ENCODE peak calls at places on chromosome X, in four cellular contexts. One of them, this sample, is unnamed.

GRCh38 chrX:150162141-150162540 is 201.0 kb upstream of the MAMLD1 start:
- DNase-seq in SJSA1: no peak
- DNase-seq in left ventricle myocardium inferior: no peak
- DNase-seq in mammary epithelial cell: peak; percentile 32
- DNase-seq in this sample: no peak

GRCh38 chrX:115134366-115134765 is 54.8 kb upstream of the RBMXL3 start:
- DNase-seq in SJSA1: no peak
- DNase-seq in left ventricle myocardium inferior: no peak
- DNase-seq in mammary epithelial cell: no peak
- DNase-seq in this sample: no peak

GRCh38 chrX:64571011-64571410 is 175.8 kb upstream of the MTMR8 start:
- DNase-seq in SJSA1: no peak
- DNase-seq in left ventricle myocardium inferior: no peak
- DNase-seq in mammary epithelial cell: no peak
- DNase-seq in this sample: no peak

GRCh38 chrX:151396042-151396826 is 772 bp upstream of the VMA21 start:
- DNase-seq in SJSA1: peak; percentile 6
- DNase-seq in left ventricle myocardium inferior: peak; percentile 16
- DNase-seq in mammary epithelial cell: no peak
- DNase-seq in this sample: peak; percentile 52

GRCh38 chrX:150849996-150850720 is 48.3 kb downstream of the CD99L2 start:
- DNase-seq in SJSA1: no peak
- DNase-seq in left ventricle myocardium inferior: no peak
- DNase-seq in mammary epithelial cell: peak; percentile 33
- DNase-seq in this sample: no peak

GRCh38 chrX:133654801-133655200 is 239.5 kb upstream of the GPC4 start:
- DNase-seq in SJSA1: no peak
- DNase-seq in left ventricle myocardium inferior: no peak
- DNase-seq in mammary epithelial cell: peak; percentile 62
- DNase-seq in this sample: no peak

GRCh38 chrX:884091-884490 is 253.5 kb downstream of the SHOX start:
- DNase-seq in SJSA1: no peak
- DNase-seq in left ventricle myocardium inferior: no peak
- DNase-seq in mammary epithelial cell: no peak
- DNase-seq in this sample: no peak

GRCh38 chrX:46574337-46574940 is 874 bp downstream of the CHST7 start:
- DNase-seq in SJSA1: peak; percentile 37
- DNase-seq in left ventricle myocardium inferior: no peak
- DNase-seq in mammary epithelial cell: peak; percentile 34
- DNase-seq in this sample: no peak

GRCh38 chrX:16869393-16870094 is 618 bp downstream of the RBBP7 start:
- DNase-seq in SJSA1: peak; percentile 13
- DNase-seq in left ventricle myocardium inferior: peak; percentile 13
- DNase-seq in mammary epithelial cell: peak; percentile 9
- DNase-seq in this sample: peak; percentile 82

GRCh38 chrX:39309018-39309620 is 507.9 kb downstream of the MID1IP1 start:
- DNase-seq in SJSA1: no peak
- DNase-seq in left ventricle myocardium inferior: no peak
- DNase-seq in mammary epithelial cell: peak; percentile 50
- DNase-seq in this sample: no peak

GRCh38 chrX:17590892-17591740 is 146.2 kb upstream of the SCML1 start:
- DNase-seq in SJSA1: peak; percentile 49
- DNase-seq in left ventricle myocardium inferior: peak; percentile 24
- DNase-seq in mammary epithelial cell: peak; percentile 64
- DNase-seq in this sample: peak; percentile 82

GRCh38 chrX:74104356-74105065 is 199.5 kb upstream of the ZCCHC13 start:
- DNase-seq in SJSA1: no peak
- DNase-seq in left ventricle myocardium inferior: no peak
- DNase-seq in mammary epithelial cell: peak; percentile 89
- DNase-seq in this sample: no peak

GRCh38 chrX:119693032-119693995 is at the start of gene SEPTIN6:
- DNase-seq in SJSA1: peak; percentile 70
- DNase-seq in left ventricle myocardium inferior: peak; percentile 62
- DNase-seq in mammary epithelial cell: peak; percentile 65
- DNase-seq in this sample: peak; percentile 72

GRCh38 chrX:39840141-39841126 is 257.3 kb downstream of the BCOR start:
- DNase-seq in SJSA1: no peak
- DNase-seq in left ventricle myocardium inferior: no peak
- DNase-seq in mammary epithelial cell: no peak
- DNase-seq in this sample: no peak

GRCh38 chrX:109889289-109890006 is 113.5 kb upstream of the TMEM164 start:
- DNase-seq in SJSA1: no peak
- DNase-seq in left ventricle myocardium inferior: no peak
- DNase-seq in mammary epithelial cell: no peak
- DNase-seq in this sample: peak; percentile 47

GRCh38 chrX:119990409-119990994 is 47.0 kb upstream of the NKAP start:
- DNase-seq in SJSA1: no peak
- DNase-seq in left ventricle myocardium inferior: no peak
- DNase-seq in mammary epithelial cell: no peak
- DNase-seq in this sample: no peak

GRCh38 chrX:154714925-154715324 is 36.0 kb downstream of the GAB3 start:
- DNase-seq in SJSA1: no peak
- DNase-seq in left ventricle myocardium inferior: no peak
- DNase-seq in mammary epithelial cell: no peak
- DNase-seq in this sample: peak; percentile 86

GRCh38 chrX:123779908-123780396 is 47.1 kb upstream of the THOC2 start:
- DNase-seq in SJSA1: no peak
- DNase-seq in left ventricle myocardium inferior: no peak
- DNase-seq in mammary epithelial cell: no peak
- DNase-seq in this sample: no peak

GRCh38 chrX:18351774-18352173 is 2.7 kb downstream of the SCML2 start:
- DNase-seq in SJSA1: no peak
- DNase-seq in left ventricle myocardium inferior: no peak
- DNase-seq in mammary epithelial cell: no peak
- DNase-seq in this sample: no peak

GRCh38 chrX:74450803-74451449 is 29.6 kb downstream of the SLC16A2 start:
- DNase-seq in SJSA1: peak; percentile 59
- DNase-seq in left ventricle myocardium inferior: no peak
- DNase-seq in mammary epithelial cell: peak; percentile 90
- DNase-seq in this sample: no peak

GRCh38 chrX:42070866-42071265 is 147.5 kb upstream of the CASK start:
- DNase-seq in SJSA1: no peak
- DNase-seq in left ventricle myocardium inferior: no peak
- DNase-seq in mammary epithelial cell: no peak
- DNase-seq in this sample: no peak
- H3K27ac ChIP-seq in SJSA1: no peak overlapping the region
- H3K27ac ChIP-seq in left ventricle myocardium inferior: no peak overlapping the region
- H3K27ac ChIP-seq in mammary epithelial cell: no peak overlapping the region
- H3K27ac ChIP-seq in this sample: no peak overlapping the region

DNA sequence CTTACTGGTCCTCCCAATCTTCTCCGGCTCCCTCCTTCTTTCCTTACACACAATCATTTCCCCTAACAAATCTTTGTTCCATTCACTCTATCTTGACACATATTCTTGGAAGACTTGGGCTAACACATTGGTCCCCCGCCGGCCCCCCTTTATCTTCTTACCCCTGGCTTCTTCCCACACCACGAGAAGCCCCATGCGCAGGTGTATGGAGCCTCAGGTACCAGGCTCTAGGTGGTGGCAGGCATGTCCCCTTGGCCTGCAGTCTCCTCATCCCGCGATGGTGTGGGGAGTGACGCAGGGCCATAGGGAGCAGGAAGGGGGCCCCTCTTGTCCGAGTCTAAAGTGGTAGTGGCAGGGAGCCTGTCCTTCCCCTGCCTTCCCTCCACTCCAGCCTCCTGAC is 49.9 kb downstream of the DIPK2B start:
- DNase-seq in SJSA1: no peak
- DNase-seq in left ventricle myocardium inferior: no peak
- DNase-seq in mammary epithelial cell: no peak
- DNase-seq in this sample: no peak
- H3K4me1 ChIP-seq in SJSA1: no peaks in the 10 kb centered on the region
- H3K4me1 ChIP-seq in left ventricle myocardium inferior: no peaks in the 10 kb centered on the region
- H3K4me1 ChIP-seq in mammary epithelial cell: no peaks in the 10 kb centered on the region
- H3K4me1 ChIP-seq in this sample: no peaks in the 10 kb centered on the region

GRCh38 chrX:143726296-143726695 is 5.7 kb upstream of the SPANXN2 start:
- DNase-seq in SJSA1: no peak
- DNase-seq in left ventricle myocardium inferior: no peak
- DNase-seq in mammary epithelial cell: no peak
- DNase-seq in this sample: no peak
- H3K27me3 ChIP-seq in SJSA1: no peaks in the 10 kb centered on the region
- H3K27me3 ChIP-seq in left ventricle myocardium inferior: no peaks in the 10 kb centered on the region
- H3K27me3 ChIP-seq in mammary epithelial cell: no peaks in the 10 kb centered on the region
- H3K27me3 ChIP-seq in this sample: no peaks in the 10 kb centered on the region

GRCh38 chrX:3659761-3660160 is 53.7 kb downstream of the PRKX start:
- DNase-seq in SJSA1: no peak
- DNase-seq in left ventricle myocardium inferior: no peak
- DNase-seq in mammary epithelial cell: no peak
- DNase-seq in this sample: no peak

GRCh38 chrX:3664921-3665320 is 48.5 kb downstream of the PRKX start:
- DNase-seq in SJSA1: no peak
- DNase-seq in left ventricle myocardium inferior: no peak
- DNase-seq in mammary epithelial cell: no peak
- DNase-seq in this sample: no peak

GRCh38 chrX:3666975-3667374 is 46.5 kb downstream of the PRKX start:
- DNase-seq in SJSA1: no peak
- DNase-seq in left ventricle myocardium inferior: no peak
- DNase-seq in mammary epithelial cell: no peak
- DNase-seq in this sample: no peak

DNA sequence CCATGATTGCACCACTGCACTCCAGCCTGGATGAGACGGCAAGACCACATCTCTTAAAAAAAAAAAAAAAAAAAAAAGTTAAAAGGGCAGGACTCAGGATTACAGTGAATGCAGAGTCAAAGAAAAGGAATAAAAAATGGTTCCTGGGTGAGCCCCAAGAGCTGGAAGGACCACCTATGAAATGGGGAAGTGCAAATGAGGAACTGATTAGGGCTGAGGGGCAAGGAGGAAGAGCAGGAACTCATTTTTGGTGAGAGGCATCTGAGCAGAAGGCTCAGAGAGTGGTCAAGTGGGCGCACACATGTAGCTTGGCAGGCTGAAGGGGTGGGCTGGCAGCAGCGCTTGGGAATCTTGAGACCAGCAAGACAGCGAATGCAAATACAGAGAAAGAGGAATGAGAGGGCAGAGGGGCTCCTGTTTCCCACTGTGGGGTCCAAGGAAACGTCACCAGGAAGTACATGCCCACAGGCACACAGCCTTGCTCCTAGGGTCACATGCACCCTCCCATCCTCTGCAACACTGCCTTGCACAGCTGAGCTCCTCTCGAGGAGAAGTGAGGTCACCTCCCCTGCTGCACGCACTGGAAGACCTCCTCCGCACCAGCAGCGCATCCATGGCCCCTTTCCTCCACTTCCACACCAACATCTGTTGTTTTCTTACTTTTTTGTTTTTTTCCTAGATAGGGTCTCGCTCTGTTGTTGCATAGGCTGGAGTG is 49.7 kb downstream of the PRKX start:
- DNase-seq in SJSA1: no peak
- DNase-seq in left ventricle myocardium inferior: no peak
- DNase-seq in mammary epithelial cell: no peak
- DNase-seq in this sample: peak; percentile 71
- H3K27ac ChIP-seq in SJSA1: no peak overlapping the region
- H3K27ac ChIP-seq in left ventricle myocardium inferior: no peak overlapping the region
- H3K27ac ChIP-seq in mammary epithelial cell: no peak overlapping the region
- H3K27ac ChIP-seq in this sample: no peak overlapping the region

DNA sequence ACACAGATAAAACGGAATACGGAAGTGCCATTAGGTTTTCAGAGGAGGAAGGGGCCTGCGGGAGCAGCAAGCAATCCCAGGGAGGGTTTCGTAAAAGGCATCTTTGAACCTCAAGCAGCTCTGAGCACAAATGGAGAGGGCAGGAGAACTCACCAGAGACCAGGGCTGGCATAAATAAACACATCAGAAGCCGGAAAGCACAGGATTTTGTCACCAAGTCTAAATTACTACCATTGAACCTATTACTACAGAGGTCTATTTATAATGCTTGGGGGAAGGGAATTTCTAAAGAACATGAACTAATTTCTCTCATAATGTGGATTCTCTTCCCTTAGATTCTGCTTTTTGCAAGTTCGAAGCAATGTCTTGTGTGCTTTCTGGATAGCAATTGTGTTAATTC is 39.6 kb upstream of the MBTPS2 start:
- DNase-seq in SJSA1: no peak
- DNase-seq in left ventricle myocardium inferior: no peak
- DNase-seq in mammary epithelial cell: no peak
- DNase-seq in this sample: no peak
- H3K4me1 ChIP-seq in SJSA1: no peaks in the 10 kb centered on the region
- H3K4me1 ChIP-seq in left ventricle myocardium inferior: no peaks in the 10 kb centered on the region
- H3K4me1 ChIP-seq in mammary epithelial cell: peaks cover 20% of the 10 kb centered on the region
- H3K4me1 ChIP-seq in this sample: no peaks in the 10 kb centered on the region

GRCh38 chrX:129359269-129359668 is 164.0 kb downstream of the SMARCA1 start:
- DNase-seq in SJSA1: no peak
- DNase-seq in left ventricle myocardium inferior: no peak
- DNase-seq in mammary epithelial cell: peak; percentile 7
- DNase-seq in this sample: no peak
- H3K27me3 ChIP-seq in SJSA1: no peaks in the 10 kb centered on the region
- H3K27me3 ChIP-seq in left ventricle myocardium inferior: no peaks in the 10 kb centered on the region
- H3K27me3 ChIP-seq in mammary epithelial cell: no peaks in the 10 kb centered on the region
- H3K27me3 ChIP-seq in this sample: no peaks in the 10 kb centered on the region

This sample was measured in Karpas-422.